ENCODE peak calls at places on chromosomes 11 and 22, in four cellular contexts. U is colonic mucosa, Z is brain microvascular endothelial cell, E is fibroblast of lung. F is an unnamed sample.

GRCh38 chr22:28105396-28105795 is 186.3 kb upstream of the PITPNB start:
- DNase-seq in U (no peak), Z (no peak), E (no peak), F (no peak)

GRCh38 chr22:44870021-44870420 is 117.6 kb downstream of the ARHGAP8 start:
- DNase-seq in U (no peak), Z (no peak), E (no peak), F (no peak)

GRCh38 chr22:23294221-23294620 is 113.9 kb downstream of the BCR start:
- DNase-seq in U (no peak), Z (no peak), E (no peak), F (no peak)

GRCh38 chr11:235180-235997 is 753 bp downstream of the SIRT3 start:
- DNase-seq in U (no peak), Z (no peak), E (peak; percentile 20), F (peak; percentile 46)

GRCh38 chr11:112665291-112665690 is 295.9 kb upstream of the NCAM1 start:
- DNase-seq in U (no peak), Z (no peak), E (no peak), F (no peak)

GRCh38 chr11:77361184-77361583 is 59.7 kb upstream of the GDPD4 start:
- DNase-seq in U (no peak), Z (peak; percentile 39), E (no peak), F (no peak)

GRCh38 chr22:37417737-37418348 is 9.4 kb downstream of the ELFN2 start:
- DNase-seq in U (no peak), Z (no peak), E (no peak), F (no peak)

GRCh38 chr11:99693941-99694492 is 673.3 kb downstream of the CNTN5 start:
- DNase-seq in U (no peak), Z (peak; percentile 80), E (peak; percentile 92), F (no peak)

GRCh38 chr22:43151251-43152000 is at the start of gene TSPO:
- DNase-seq in U (peak; percentile 86), Z (no peak), E (peak; percentile 37), F (peak; percentile 66)

GRCh38 chr11:30392221-30392784 is 69.4 kb downstream of the ARL14EP start:
- DNase-seq in U (no peak), Z (no peak), E (peak; percentile 0), F (no peak)

GRCh38 chr11:6586434-6587359 is 16.7 kb downstream of the RRP8 start:
- DNase-seq in U (peak; percentile 14), Z (no peak), E (no peak), F (no peak)

GRCh38 chr11:2390871-2391662 is 9.5 kb upstream of the TSSC4 start:
- DNase-seq in U (no peak), Z (peak; percentile 36), E (peak; percentile 85), F (no peak)

GRCh38 chr11:99370557-99371200 is 349.9 kb downstream of the CNTN5 start:
- DNase-seq in U (no peak), Z (peak; percentile 70), E (peak; percentile 88), F (no peak)

GRCh38 chr11:116386118-116386699 is 386.6 kb downstream of the BUD13 start:
- DNase-seq in U (no peak), Z (no peak), E (no peak), F (no peak)

GRCh38 chr22:27874756-27875155 is 44.3 kb downstream of the PITPNB start:
- DNase-seq in U (no peak), Z (no peak), E (no peak), F (no peak)

GRCh38 chr11:123407124-123407995 is 22.7 kb upstream of the GRAMD1B start:
- DNase-seq in U (peak; percentile 81), Z (peak; percentile 69), E (peak; percentile 51), F (peak; percentile 35)

GRCh38 chr11:79007811-79008294 is 433.0 kb downstream of the TENM4 start:
- DNase-seq in U (no peak), Z (no peak), E (no peak), F (no peak)

GRCh38 chr11:47991894-47992293 is 11.5 kb downstream of the PTPRJ start:
- DNase-seq in U (no peak), Z (no peak), E (no peak), F (no peak)

GRCh38 chr11:60498853-60499252 is 6.3 kb downstream of the MS4A12 start:
- DNase-seq in U (peak; percentile 56), Z (no peak), E (no peak), F (peak; percentile 61)

GRCh38 chr11:92409956-92410355 is 185.3 kb downstream of the FAT3 start:
- DNase-seq in U (no peak), Z (no peak), E (no peak), F (no peak)

GRCh38 chr11:68954970-68955958 is 25.5 kb downstream of the MRGPRD start:
- DNase-seq in U (peak; percentile 73), Z (peak; percentile 5), E (peak; percentile 61), F (peak; percentile 67)

GRCh38 chr11:108734956-108735559 is 70.2 kb downstream of the DDX10 start:
- DNase-seq in U (no peak), Z (peak; percentile 28), E (peak; percentile 26), F (no peak)

GRCh38 chr11:113896156-113896879 is 8.3 kb upstream of the HTR3B start:
- DNase-seq in U (peak; percentile 30), Z (peak; percentile 32), E (peak; percentile 45), F (peak; percentile 76)

GRCh38 chr11:106399075-106399500 is 321.6 kb downstream of the AASDHPPT start:
- DNase-seq in U (no peak), Z (peak; percentile 98), E (peak; percentile 100), F (no peak)

GRCh38 chr11:107040447-107041444 is 22.5 kb upstream of the GUCY1A2 start:
- DNase-seq in U (no peak), Z (peak; percentile 94), E (peak; percentile 84), F (no peak)

GRCh38 chr22:47094861-47095330 is 332.4 kb downstream of the TBC1D22A start:
- DNase-seq in U (no peak), Z (peak; percentile 7), E (peak; percentile 53), F (no peak)

DNA sequence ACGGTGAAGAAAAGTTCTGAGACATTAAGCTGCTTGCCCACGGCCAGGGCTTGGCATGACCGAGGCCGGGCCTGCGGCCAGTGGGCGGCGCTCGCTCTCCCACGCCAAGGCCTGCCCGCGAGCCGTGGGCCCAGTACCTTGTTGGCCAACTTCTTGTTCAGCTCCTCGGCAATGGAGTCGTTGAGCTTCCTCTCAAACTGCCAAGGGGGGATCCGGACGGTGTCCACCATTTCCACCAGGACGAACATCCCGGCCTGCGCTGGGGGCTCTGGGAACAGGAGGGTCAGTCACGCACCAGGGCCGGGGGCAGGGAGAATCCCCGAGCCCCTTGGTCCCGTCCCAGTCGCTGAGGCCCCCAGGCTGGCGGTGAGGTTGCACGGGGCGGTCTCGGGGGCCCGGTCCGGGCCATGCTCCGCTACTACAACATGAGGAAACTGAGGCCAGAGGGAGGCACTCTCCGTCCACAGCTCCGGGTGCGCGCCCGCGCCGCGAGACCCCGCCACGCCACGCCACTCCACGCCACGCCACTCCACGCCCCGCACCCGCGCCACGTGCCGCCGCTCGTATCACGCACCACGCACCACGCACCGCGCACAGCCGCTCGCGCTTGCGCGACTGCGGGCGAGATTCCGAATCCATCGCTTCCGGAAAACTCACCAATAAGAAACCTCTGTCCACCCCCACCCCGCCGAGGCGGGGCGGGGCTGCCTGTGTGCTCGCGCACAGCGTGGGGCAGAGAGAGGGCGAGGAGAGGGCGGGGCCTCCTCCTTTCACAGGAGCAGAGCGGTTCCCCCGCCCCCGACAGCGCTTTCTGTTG is at the start of gene POLR3H:
- DNase-seq in U (peak; percentile 99), Z (peak; percentile 98), E (peak; percentile 96), F (peak; percentile 99)
- TF ChIP-seq CTCF in U (peak; percentile 62), Z (peak; percentile 62), E (peak; percentile 66), F (peak; percentile 59)

GRCh38 chr11:64343740-64344133 is 3.7 kb downstream of the CCDC88B start:
- DNase-seq in U (peak; percentile 55), Z (no peak), E (no peak), F (no peak)
- TF ChIP-seq CTCF in U (peak; percentile 30), Z (peak; percentile 44), E (no peak), F (no peak)

GRCh38 chr11:119160151-119160550 is 8.4 kb upstream of the NLRX1 start:
- DNase-seq in U (no peak), Z (no peak), E (no peak), F (no peak)
- TF ChIP-seq CTCF in U (no peak), Z (no peak), E (no peak), F (no peak)

GRCh38 chr11:11270236-11270775 is 82.7 kb downstream of the CSNK2A3 start:
- DNase-seq in U (no peak), Z (no peak), E (no peak), F (no peak)
- TF ChIP-seq CTCF in U (no peak), Z (no peak), E (no peak), F (no peak)

GRCh38 chr11:35463211-35463810 is 44.0 kb upstream of the SLC1A2 start:
- DNase-seq in U (no peak), Z (no peak), E (no peak), F (no peak)

GRCh38 chr11:35466058-35466457 is 46.7 kb upstream of the SLC1A2 start:
- DNase-seq in U (no peak), Z (no peak), E (no peak), F (no peak)

GRCh38 chr11:35458846-35459245 is 39.5 kb upstream of the SLC1A2 start:
- DNase-seq in U (no peak), Z (no peak), E (no peak), F (no peak)

GRCh38 chr11:35461917-35462316 is 42.6 kb upstream of the SLC1A2 start:
- DNase-seq in U (no peak), Z (no peak), E (no peak), F (no peak)

GRCh38 chr11:35464308-35464707 is 45.0 kb upstream of the SLC1A2 start:
- DNase-seq in U (no peak), Z (no peak), E (peak; percentile 21), F (no peak)
- TF ChIP-seq CTCF in U (no peak), Z (peak; percentile 41), E (peak; percentile 31), F (peak; percentile 29)

GRCh38 chr11:70528046-70528793 is 129.9 kb downstream of the CTTN start:
- DNase-seq in U (no peak), Z (no peak), E (no peak), F (no peak)
- TF ChIP-seq CTCF in U (no peak), Z (no peak), E (no peak), F (no peak)

GRCh38 chr11:133894956-133895549 is 49.7 kb upstream of the SPATA19 start:
- DNase-seq in U (no peak), Z (no peak), E (no peak), F (no peak)
- TF ChIP-seq CTCF in U (no peak), Z (no peak), E (no peak), F (no peak)

DNA sequence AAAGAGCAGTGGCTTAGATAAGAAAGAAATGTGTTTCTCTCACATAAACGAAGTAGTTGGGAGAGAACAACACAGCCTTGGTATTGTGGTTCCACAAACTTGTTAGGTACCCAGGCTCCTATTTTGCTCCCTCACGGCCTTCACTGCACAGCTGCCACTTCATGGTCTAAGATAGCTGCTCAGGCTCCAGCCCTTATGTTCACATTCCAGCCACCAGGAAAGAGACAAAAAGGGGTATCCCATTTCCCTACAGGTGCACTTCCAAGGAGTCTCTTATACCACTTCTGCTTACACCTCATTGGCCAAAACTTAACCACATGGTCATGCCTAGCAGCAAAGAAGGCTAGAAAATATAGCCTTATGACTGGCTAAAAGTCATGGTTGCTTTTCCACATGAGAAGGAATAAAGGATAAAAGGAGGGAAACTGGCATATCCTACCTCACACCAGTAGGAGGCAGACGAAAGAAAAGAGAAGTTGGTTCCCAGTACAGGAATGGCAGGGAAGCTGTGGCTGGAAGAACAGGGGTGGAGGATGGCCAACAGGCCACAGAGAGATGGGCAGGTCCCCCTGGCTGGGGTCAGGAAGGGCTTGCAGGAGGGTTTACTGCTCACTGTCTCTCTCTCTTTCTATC is 5.4 kb upstream of the HDHD5 start:
- DNase-seq in U (no peak), Z (no peak), E (no peak), F (no peak)
- TF ChIP-seq CTCF in U (no peak), Z (peak; percentile 23), E (peak; percentile 21), F (no peak)

F was measured in Peyer's patch.